ENCODE peak calls at places on chromosomes 13 and 19, in seven cellular contexts. N is CD4-positive, alpha-beta memory T cell; Z is RPMI7951; G is substantia nigra; S is stimulated activated CD4-positive, alpha-beta T cell treated with anti-CD3 and anti-CD28 coated beads, Interleukin-4, amount 100 ng/mL, for 24 hours; V is left ventricle myocardium inferior; X is H1. R is an unnamed sample.

GRCh38 chr13:66915596-66916185 is 314.4 kb downstream of the PCDH9 start:
- DNase-seq in N (no peak), Z (no peak), G (no peak), S (no peak), V (no peak), X (no peak), R (no peak)

GRCh38 chr19:33385956-33386355 is 12.4 kb downstream of the CEBPG start:
- DNase-seq in N (no peak), Z (no peak), G (peak), S (no peak), V (peak), X (no peak), R (no peak)

GRCh38 chr19:54204767-54205468 is 4.3 kb downstream of the RPS9 start:
- DNase-seq in N (no peak), Z (no peak), G (no peak), S (no peak), V (no peak), X (no peak), R (no peak)

GRCh38 chr19:46717034-46717715 is at the start of gene PRKD2:
- DNase-seq in N (peak), Z (peak), G (peak), S (peak), V (peak), X (no peak), R (peak)

GRCh38 chr13:45456196-45456972 is 8.4 kb upstream of the COG3 start:
- DNase-seq in N (no peak), Z (peak), G (no peak), S (no peak), V (no peak), X (no peak), R (no peak)

GRCh38 chr19:11269408-11269807 is 7.1 kb upstream of the DOCK6 start:
- DNase-seq in N (no peak), Z (no peak), G (no peak), S (no peak), V (no peak), X (no peak), R (no peak)

GRCh38 chr13:36882829-36883390 is 37.1 kb downstream of the SMAD9 start:
- DNase-seq in N (no peak), Z (no peak), G (no peak), S (no peak), V (no peak), X (no peak), R (no peak)

GRCh38 chr19:54388001-54388802 is 23.5 kb upstream of the LAIR1 start:
- DNase-seq in N (peak), Z (no peak), G (no peak), S (peak), V (peak), X (no peak), R (peak)

GRCh38 chr19:7970716-7971448 is 27.4 kb upstream of the TIMM44 start:
- DNase-seq in N (peak), Z (peak), G (no peak), S (peak), V (no peak), X (peak), R (peak)

GRCh38 chr13:91134773-91135124 is 212.7 kb upstream of the MIR17HG start:
- DNase-seq in N (no peak), Z (no peak), G (no peak), S (no peak), V (no peak), X (no peak), R (no peak)

GRCh38 chr13:30766234-30766633 is 30.9 kb downstream of the ALOX5AP start:
- DNase-seq in N (no peak), Z (no peak), G (no peak), S (no peak), V (no peak), X (no peak), R (no peak)

GRCh38 chr19:5031231-5032100 is 62.6 kb downstream of the KDM4B start:
- DNase-seq in N (peak), Z (peak), G (peak), S (peak), V (peak), X (peak), R (peak)

GRCh38 chr13:38697628-38698333 is 10.9 kb downstream of the FREM2 start:
- DNase-seq in N (no peak), Z (no peak), G (no peak), S (no peak), V (no peak), X (no peak), R (no peak)

GRCh38 chr19:19372656-19373416 is 32.6 kb upstream of the GATAD2A start:
- DNase-seq in N (peak), Z (peak), G (peak), S (peak), V (peak), X (no peak), R (no peak)

GRCh38 chr19:34485831-34486230 is 4.3 kb downstream of the WTIP start:
- DNase-seq in N (no peak), Z (no peak), G (no peak), S (no peak), V (no peak), X (no peak), R (no peak)

GRCh38 chr13:26678796-26679195 is 81.8 kb downstream of the GPR12 start:
- DNase-seq in N (no peak), Z (no peak), G (no peak), S (no peak), V (no peak), X (no peak), R (no peak)

GRCh38 chr13:23724196-23724970 is 154.2 kb downstream of the TNFRSF19 start:
- DNase-seq in N (no peak), Z (no peak), G (no peak), S (no peak), V (no peak), X (no peak), R (no peak)

GRCh38 chr13:30569901-30570576 is 47.7 kb upstream of the USPL1 start:
- DNase-seq in N (no peak), Z (peak), G (peak), S (no peak), V (no peak), X (peak), R (no peak)

GRCh38 chr13:23579072-23579885 is 9.1 kb downstream of the TNFRSF19 start:
- DNase-seq in N (peak), Z (peak), G (peak), S (peak), V (peak), X (peak), R (peak)

GRCh38 chr13:102686024-102686423 is 8.8 kb downstream of the METTL21C start:
- DNase-seq in N (no peak), Z (no peak), G (no peak), S (no peak), V (no peak), X (no peak), R (no peak)

GRCh38 chr19:10604460-10604980 is 17.4 kb upstream of the AP1M2 start:
- DNase-seq in N (peak), Z (no peak), G (no peak), S (no peak), V (peak), X (no peak), R (no peak)

GRCh38 chr19:7792286-7792685 is 29.2 kb downstream of the CLEC4M start:
- DNase-seq in N (no peak), Z (no peak), G (no peak), S (no peak), V (no peak), X (no peak), R (no peak)

GRCh38 chr13:48165063-48165462 is 67.9 kb upstream of the ITM2B start:
- DNase-seq in N (no peak), Z (peak), G (no peak), S (no peak), V (no peak), X (no peak), R (no peak)

GRCh38 chr13:85709721-85710120 is 89.5 kb downstream of the SLITRK6 start:
- DNase-seq in N (no peak), Z (no peak), G (no peak), S (no peak), V (no peak), X (no peak), R (no peak)

GRCh38 chr19:5104871-5105351 is 136.0 kb downstream of the KDM4B start:
- DNase-seq in N (no peak), Z (no peak), G (no peak), S (no peak), V (no peak), X (no peak), R (no peak)

GRCh38 chr19:2627855-2628254 is 74.6 kb downstream of the GNG7 start:
- DNase-seq in N (no peak), Z (peak), G (no peak), S (no peak), V (no peak), X (no peak), R (no peak)

GRCh38 chr13:42055500-42056085 is 7.1 kb downstream of the DGKH start:
- DNase-seq in N (no peak), Z (no peak), G (no peak), S (no peak), V (no peak), X (no peak), R (no peak)

R was measured in naive thymus-derived CD4-positive, alpha-beta T cell.